ENCODE peak calls at places on chromosome 16, in eight cellular contexts. O, U, P, D, M, Z, H and X are unnamed samples. For H3K4me1 and H3K9me3, the result is how much of the 10 kb centered on the place peaks cover.

GRCh38 chr16:87146676-87147075 is 170.5 kb downstream of the C16orf95 start:
- DNase-seq in D (no peak), M (no peak), U (no peak), P (no peak), Z (no peak), O (no peak), H (no peak), X (no peak)

GRCh38 chr16:73172621-73173312 is 124.8 kb upstream of the ZFHX3 start:
- DNase-seq in H (peak), Z (peak), O (no peak), U (no peak), D (peak), M (peak), P (peak), X (peak)

GRCh38 chr16:56389554-56389953 is 35.8 kb downstream of the AMFR start:
- DNase-seq in M (no peak), O (no peak), P (peak), H (no peak), U (no peak), Z (no peak), D (no peak), X (no peak)

GRCh38 chr16:71900336-71900735 is 5.0 kb downstream of the IST1 start:
- DNase-seq in Z (no peak), H (no peak), P (peak), O (no peak), D (no peak), M (peak), U (peak), X (no peak)

GRCh38 chr16:53056528-53056881 is 1.7 kb downstream of the CHD9 start:
- DNase-seq in H (no peak), P (peak), Z (no peak), M (no peak), O (no peak), D (no peak), U (peak), X (no peak)

GRCh38 chr16:25024900-25025299 is 9.7 kb upstream of the ARHGAP17 start:
- DNase-seq in M (no peak), Z (no peak), D (no peak), O (no peak), H (no peak), P (no peak), U (no peak), X (no peak)

GRCh38 chr16:2157480-2158261 is 2.1 kb downstream of the TRAF7 start:
- DNase-seq in H (peak), D (no peak), P (no peak), O (no peak), M (no peak), U (no peak), Z (no peak), X (no peak)

GRCh38 chr16:2121853-2122252 is 13.8 kb downstream of the PKD1 start:
- DNase-seq in H (no peak), D (no peak), U (no peak), P (no peak), O (peak), Z (no peak), M (no peak), X (peak)

GRCh38 chr16:23496826-23497542 is 13.3 kb downstream of the GGA2 start:
- DNase-seq in P (no peak), Z (peak), O (peak), D (no peak), H (peak), M (peak), U (no peak), X (peak)

GRCh38 chr16:87045462-87046216 is 271.6 kb downstream of the C16orf95 start:
- DNase-seq in M (no peak), Z (no peak), P (no peak), O (peak), H (no peak), D (no peak), U (no peak), X (no peak)

GRCh38 chr16:87584271-87584670 is 18.0 kb upstream of the JPH3 start:
- DNase-seq in Z (no peak), H (no peak), U (no peak), P (peak), M (peak), O (no peak), D (no peak), X (no peak)

GRCh38 chr16:57141822-57142631 is 43.8 kb downstream of the PSME3IP1 start:
- DNase-seq in D (peak), H (no peak), O (no peak), U (peak), Z (no peak), P (peak), M (peak), X (no peak)

GRCh38 chr16:86844691-86845090 is 266.3 kb downstream of the FOXL1 start:
- DNase-seq in D (no peak), H (no peak), O (no peak), P (no peak), Z (peak), M (no peak), U (no peak), X (no peak)

DNA sequence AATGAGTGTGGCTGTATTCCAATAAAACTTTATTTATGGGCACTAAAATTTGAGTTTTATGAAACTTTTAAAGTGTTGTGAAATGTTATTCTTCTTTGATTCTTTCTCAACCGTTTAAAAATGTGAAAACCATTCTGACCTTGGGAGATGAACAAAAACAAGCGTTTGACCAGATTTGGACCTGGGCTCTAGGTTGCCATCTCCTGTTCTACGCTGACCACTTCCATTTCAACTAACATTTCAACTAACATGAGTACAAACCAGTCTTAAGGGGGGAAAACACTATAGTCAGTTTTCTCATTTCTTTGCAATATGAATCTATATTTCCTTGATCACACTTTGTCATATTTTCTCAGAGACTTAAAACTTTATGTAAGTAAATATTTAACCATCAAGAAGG is 118.4 kb upstream of the IRX5 start:
- DNase-seq in H (no peak), Z (no peak), O (no peak), D (no peak), M (no peak), U (no peak), P (no peak), X (no peak)
- TF ChIP-seq CTCF in H (no peak), Z (peak), O (no peak), D (peak), M (no peak), U (peak), P (no peak), X (no peak)

GRCh38 chr16:85197611-85198566 is 85.6 kb upstream of the CIBAR2 start:
- DNase-seq in U (no peak), P (no peak), H (no peak), O (no peak), D (no peak), M (peak), Z (no peak), X (no peak)
- H3K4me1 ChIP-seq in U (under half), P (under half), H (under half), O (under half), D (under half), M (half or more), Z (half or more), X (half or more)

GRCh38 chr16:3305109-3306068 is at the start of the genes TIGD7 and ZNF75A:
- DNase-seq in P (peak), H (peak), U (no peak), D (peak), O (peak), M (peak), Z (peak), X (peak)
- H3K9me3 ChIP-seq in P (under half), H (half or more), U (under half), D (under half), O (under half), M (under half), Z (half or more), X (half or more)

DNA sequence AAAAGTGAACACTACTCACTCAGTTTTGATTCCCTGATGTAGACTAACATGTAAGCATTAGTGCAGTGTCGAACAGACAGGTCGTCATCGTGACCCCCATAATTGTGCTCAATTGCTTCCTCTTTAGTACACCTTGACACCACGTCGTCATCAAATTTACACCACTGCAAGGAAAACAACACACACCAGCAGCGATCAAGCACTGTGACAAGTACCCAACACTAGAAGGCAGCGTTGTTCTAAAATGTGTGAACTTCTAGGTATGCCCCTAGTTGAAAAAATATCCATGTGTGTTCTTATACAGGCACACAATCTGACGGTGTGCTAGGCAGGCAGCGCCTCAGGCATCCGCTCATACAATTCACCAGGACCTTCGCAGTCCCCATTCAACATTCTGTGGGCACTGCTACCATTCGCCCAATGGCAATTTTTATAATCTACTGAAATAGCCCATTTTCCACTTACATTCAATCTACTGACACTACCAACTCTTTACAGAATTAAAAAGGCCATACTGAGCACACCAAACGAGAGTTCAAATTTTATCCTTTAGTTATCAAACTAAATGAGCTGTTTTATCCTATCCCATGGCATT is 23.1 kb downstream of the LITAFD start:
- DNase-seq in P (peak), M (no peak), H (peak), U (peak), Z (peak), O (no peak), D (peak), X (no peak)
- TF ChIP-seq CTCF in P (peak), M (no peak), H (peak), U (peak), Z (peak), O (peak), D (peak), X (peak)

DNA sequence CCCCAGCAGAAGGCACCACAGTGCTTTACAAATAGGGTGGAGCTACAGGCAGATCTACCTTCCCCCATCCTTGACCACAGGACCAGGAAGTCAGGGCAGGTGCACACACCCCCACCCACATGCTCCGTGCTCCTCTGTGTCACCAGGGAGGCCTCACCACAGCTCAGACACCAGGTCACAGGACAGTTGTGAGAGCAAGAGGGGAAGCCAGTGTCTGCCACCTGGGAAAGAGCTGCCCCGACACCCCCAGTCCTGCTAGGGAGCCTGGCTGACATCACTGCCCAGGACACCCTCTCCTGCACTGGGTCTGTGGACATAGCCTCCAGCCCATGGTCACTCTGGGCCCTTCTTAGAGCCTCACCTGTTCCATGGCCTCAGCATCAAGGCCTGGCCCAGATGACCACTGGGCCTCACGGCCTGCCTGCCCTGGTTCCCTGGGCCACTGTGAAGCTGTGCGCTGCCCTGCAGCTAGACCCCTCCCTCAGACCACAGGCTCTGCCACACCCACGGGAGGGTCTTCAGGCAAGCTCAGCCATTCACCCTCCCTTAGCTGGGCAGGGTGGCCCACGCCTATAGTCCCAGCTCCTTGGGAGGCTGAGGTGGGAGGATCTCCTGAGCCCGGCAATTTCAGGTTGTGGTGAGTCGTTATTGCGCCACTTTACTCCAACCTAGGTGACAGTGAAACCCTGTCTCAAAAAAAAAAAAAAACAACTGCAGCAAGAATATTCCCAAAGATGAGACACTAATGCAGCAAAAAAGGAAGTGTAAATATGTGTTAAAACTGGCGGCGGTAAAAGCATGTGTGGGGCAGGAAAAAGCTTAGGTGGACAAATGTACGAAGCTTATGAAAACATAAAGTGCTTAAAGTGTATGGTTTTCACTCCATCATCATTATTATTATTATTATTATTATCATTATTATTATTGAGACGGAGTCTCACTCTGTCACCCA is 14.2 kb downstream of the POLR3K start:
- DNase-seq in M (no peak), P (no peak), H (peak), O (peak), U (peak), D (no peak), Z (peak), X (no peak)
- H3K4me1 ChIP-seq in M (under half), P (under half), H (under half), O (under half), U (under half), D (under half), Z (under half), X (under half)

GRCh38 chr16:35184356-35184870 is 1725.0 kb downstream of the TP53TG3F start:
- DNase-seq in M (no peak), Z (no peak), H (no peak), U (no peak), O (no peak), P (no peak), D (no peak), X (no peak)

GRCh38 chr16:35180970-35181369 is 1721.6 kb downstream of the TP53TG3F start:
- DNase-seq in H (no peak), P (no peak), Z (no peak), M (no peak), O (no peak), U (no peak), D (no peak), X (no peak)

GRCh38 chr16:35182943-35183550 is 1723.6 kb downstream of the TP53TG3F start:
- DNase-seq in O (no peak), P (no peak), U (no peak), Z (no peak), M (no peak), H (no peak), D (no peak), X (no peak)

GRCh38 chr16:35182043-35182677 is 1722.7 kb downstream of the TP53TG3F start:
- DNase-seq in P (no peak), O (peak), M (no peak), Z (no peak), H (no peak), D (no peak), U (no peak), X (no peak)

GRCh38 chr16:35181422-35182030 is 1722.1 kb downstream of the TP53TG3F start:
- DNase-seq in Z (no peak), M (no peak), D (no peak), U (no peak), H (no peak), P (no peak), O (no peak), X (no peak)
- H3K9me3 ChIP-seq in Z (under half), M (under half), D (under half), U (under half), H (under half), P (under half), O (under half), X (under half)